ENCODE peak calls at places on chromosomes 4 and X, in four cellular contexts. O is HFF-Myc, U is fibroblast of lung, I is choroid plexus epithelial cell. F is an unnamed sample.

GRCh38 chr4:101667348-101667747 is 123.2 kb upstream of the BANK1 start:
- DNase-seq in O (peak), I (no peak), U (peak), F (no peak)

GRCh38 chr4:99921174-99921573 is 25.2 kb downstream of the DNAJB14 start:
- DNase-seq in U (no peak), O (no peak), I (no peak), F (no peak)

GRCh38 chr4:163166041-163166579 is 580 bp downstream of the NAF1 start:
- DNase-seq in U (peak), I (peak), O (no peak), F (no peak)

GRCh38 chr4:110611968-110612447 is 10.9 kb downstream of the PITX2 start:
- DNase-seq in U (no peak), I (no peak), O (no peak), F (no peak)

GRCh38 chrX:136209016-136209738 is 42.0 kb downstream of the MAP7D3 start:
- DNase-seq in I (peak), U (peak), O (no peak), F (no peak)

GRCh38 chrX:71930298-71930697 is 19.7 kb downstream of the NHSL2 start:
- DNase-seq in I (no peak), O (no peak), U (peak), F (peak)

GRCh38 chr4:106607566-106607965 is 239.0 kb upstream of the GIMD1 start:
- DNase-seq in U (no peak), I (no peak), O (no peak), F (no peak)

GRCh38 chr4:44046491-44046890 is 402.1 kb downstream of the KCTD8 start:
- DNase-seq in U (no peak), O (no peak), I (no peak), F (no peak)

GRCh38 chr4:183333983-183334382 is 11.8 kb upstream of the CLDN24 start:
- DNase-seq in I (no peak), O (no peak), U (no peak), F (no peak)

GRCh38 chr4:131046821-131047220 is 1950.9 kb downstream of the C4orf33 start:
- DNase-seq in I (no peak), U (no peak), O (no peak), F (no peak)

GRCh38 chr4:105546086-105546485 is 6.3 kb upstream of the ARHGEF38 start:
- DNase-seq in U (no peak), I (no peak), O (no peak), F (no peak)

GRCh38 chr4:37054670-37055069 is 189.9 kb upstream of the NWD2 start:
- DNase-seq in I (no peak), U (no peak), O (no peak), F (no peak)

GRCh38 chr4:154779362-154779947 is 1.6 kb upstream of the RBM46 start:
- DNase-seq in U (peak), O (peak), I (peak), F (peak)

GRCh38 chr4:99968330-99968729 is 18.3 kb upstream of the H2AZ1 start:
- DNase-seq in U (peak), O (no peak), I (peak), F (peak)

GRCh38 chr4:109432676-109433075 is 939 bp upstream of the SEC24B start:
- DNase-seq in U (peak), I (peak), O (no peak), F (peak)

GRCh38 chr4:165872443-165873297 is at the start of gene TLL1:
- DNase-seq in I (no peak), U (peak), O (no peak), F (no peak)

GRCh38 chr4:73423184-73423583 is 12.8 kb upstream of the AFP start:
- DNase-seq in O (no peak), U (no peak), I (no peak), F (no peak)

GRCh38 chr4:26242451-26242850 is 78.4 kb upstream of the RBPJ start:
- DNase-seq in O (no peak), I (peak), U (peak), F (no peak)

GRCh38 chr4:26238426-26238781 is 82.4 kb upstream of the RBPJ start:
- DNase-seq in I (no peak), O (no peak), U (no peak), F (no peak)

GRCh38 chr4:26239796-26240195 is 81.0 kb upstream of the RBPJ start:
- DNase-seq in I (no peak), U (no peak), O (no peak), F (no peak)

GRCh38 chr4:26237916-26238315 is 82.9 kb upstream of the RBPJ start:
- DNase-seq in I (no peak), O (no peak), U (no peak), F (no peak)

DNA sequence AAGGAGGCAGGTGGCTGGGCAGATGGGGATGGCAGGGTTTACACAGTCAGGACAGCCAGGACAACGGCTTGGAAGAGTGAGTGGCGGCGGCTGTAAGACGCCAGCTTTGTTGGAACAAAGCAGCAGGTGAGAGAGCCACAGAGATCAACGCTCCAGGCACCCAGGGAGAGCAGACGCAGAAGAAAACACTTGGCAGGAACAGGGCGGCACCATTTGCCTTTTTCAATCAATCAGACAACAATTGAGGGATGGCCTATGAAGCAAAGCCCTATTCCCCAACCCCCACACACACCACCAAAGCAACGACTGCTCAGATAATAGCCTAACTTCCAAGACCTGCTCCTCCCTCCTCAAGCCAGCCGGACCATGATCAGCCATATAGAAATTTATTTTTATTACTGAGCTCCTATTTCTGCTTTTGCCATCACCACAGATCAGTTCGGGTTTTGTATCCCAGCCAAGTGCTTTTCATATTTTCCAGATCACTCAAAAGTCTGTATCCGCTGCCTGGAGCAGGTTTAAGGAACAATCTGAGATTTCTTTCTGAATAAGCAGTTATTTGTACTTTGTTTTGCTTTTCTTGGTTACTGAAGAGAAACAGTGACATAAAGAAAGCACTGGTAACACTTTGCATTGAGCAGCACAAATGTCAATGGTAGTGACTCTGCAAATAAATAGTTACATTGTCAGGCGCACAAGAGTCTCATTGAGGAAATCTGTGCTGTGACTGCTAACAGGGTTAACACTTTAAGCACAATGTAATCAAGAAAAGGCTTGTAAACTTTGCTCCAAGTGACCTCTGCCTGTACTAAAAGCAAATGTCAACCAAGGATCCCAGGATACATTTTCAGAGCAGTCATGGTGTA is 81.8 kb upstream of the RBPJ start:
- DNase-seq in U (peak), O (no peak), I (peak), F (no peak)
- H3K4me3 ChIP-seq in U (no peak), O (no peak), I (no peak), F (no peak)

GRCh38 chr4:10011885-10012284 is 9.4 kb downstream of the SLC2A9 start:
- DNase-seq in U (no peak), O (no peak), I (no peak), F (no peak)

GRCh38 chr4:10015140-10015753 is 6.0 kb downstream of the SLC2A9 start:
- DNase-seq in U (peak), O (no peak), I (peak), F (no peak)

GRCh38 chr4:10016169-10016568 is 5.1 kb downstream of the SLC2A9 start:
- DNase-seq in U (no peak), O (no peak), I (no peak), F (no peak)

GRCh38 chr4:10011277-10011676 is 10.0 kb downstream of the SLC2A9 start:
- DNase-seq in U (no peak), O (no peak), I (no peak), F (no peak)

DNA sequence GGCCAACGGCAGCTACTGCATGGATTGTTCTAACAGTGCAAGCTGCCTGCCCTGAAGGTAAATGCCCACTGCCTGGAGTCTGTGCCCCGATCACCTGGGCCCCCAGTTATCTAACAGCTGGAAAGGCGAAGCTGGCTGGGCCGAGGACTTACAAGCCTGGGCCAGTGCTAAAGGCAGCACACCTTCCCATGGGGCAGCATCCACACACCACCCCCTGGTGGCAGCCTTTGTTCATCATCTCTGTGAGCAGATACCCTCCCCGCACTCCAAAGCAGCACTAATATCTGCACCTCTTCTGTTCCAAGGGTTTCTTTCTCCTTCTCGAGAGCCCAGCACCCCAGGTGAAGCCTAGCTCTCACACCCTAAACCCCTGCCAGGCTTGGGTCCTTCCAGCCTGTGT is 7.6 kb downstream of the SLC2A9 start:
- DNase-seq in U (no peak), O (no peak), I (peak), F (no peak)
- TF ChIP-seq CTCF in U (peak), O (peak), I (peak), F (peak)

DNA sequence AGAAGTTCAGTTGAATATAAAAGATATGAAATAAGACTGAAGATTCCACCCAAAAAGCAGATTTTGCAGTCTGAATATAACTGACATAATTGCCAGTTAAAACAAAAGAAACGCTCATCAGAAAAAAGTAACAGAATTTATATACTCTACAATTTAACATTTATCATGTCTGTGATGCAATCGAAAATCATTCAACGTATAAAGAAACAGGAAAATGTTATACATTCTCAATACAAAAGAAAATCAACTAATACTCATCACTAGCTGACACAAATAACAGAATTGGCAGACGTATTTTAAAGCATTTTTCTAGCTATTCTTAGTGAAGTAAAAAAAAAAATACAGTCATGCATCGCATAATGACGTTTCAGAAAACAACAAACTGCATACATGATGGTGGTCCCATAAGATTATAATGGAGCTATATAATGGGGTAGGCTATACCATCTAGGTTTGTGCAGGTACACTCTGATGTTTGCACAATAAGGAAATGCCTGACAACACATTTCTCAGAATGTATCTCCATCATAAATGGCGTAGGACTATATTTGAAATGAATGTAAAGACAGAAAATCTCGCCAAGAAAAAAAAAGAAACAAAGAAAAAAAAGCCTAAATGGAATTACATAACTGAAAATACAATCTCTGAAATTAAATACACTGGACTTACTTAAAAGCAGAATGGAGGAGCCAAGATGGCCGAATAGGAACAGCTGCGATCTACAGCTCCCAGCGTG is 34.3 kb downstream of the OR13H1 start:
- DNase-seq in U (no peak), O (no peak), I (no peak), F (no peak)
- H3K4me3 ChIP-seq in U (no peak), O (no peak), I (no peak), F (no peak)

DNA sequence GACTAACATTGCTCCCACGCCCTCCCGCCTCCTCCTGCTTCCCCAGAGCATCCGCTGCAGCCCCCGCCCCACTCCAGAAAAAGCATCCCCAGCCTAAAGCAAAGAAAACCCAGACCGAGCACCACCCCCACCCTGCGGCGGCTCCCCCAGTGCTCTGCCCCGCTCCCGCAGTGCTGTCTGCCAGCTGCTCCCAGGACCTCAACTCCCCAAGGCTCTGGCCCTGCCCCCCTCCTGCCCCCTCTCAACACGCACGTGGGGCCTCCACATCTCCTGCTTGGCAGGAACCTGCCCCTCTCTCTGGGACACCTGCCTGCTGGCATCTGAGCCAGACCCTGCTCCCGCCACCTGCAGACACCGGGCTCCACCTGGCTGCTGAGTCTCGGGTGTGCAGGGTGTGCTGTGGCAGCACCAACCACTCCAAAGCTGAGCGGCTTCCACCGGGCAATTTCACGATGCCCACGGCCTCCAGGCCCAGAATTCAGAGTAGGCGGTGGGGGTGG is 79.4 kb downstream of the FAM53A start:
- DNase-seq in U (no peak), I (no peak), O (no peak), F (no peak)
- TF ChIP-seq CTCF in U (no peak), I (no peak), O (no peak), F (no peak)

GRCh38 chr4:144644368-144645101 is 1.4 kb upstream of the HHIP start:
- DNase-seq in I (peak), U (no peak), O (no peak), F (no peak)
- H3K4me3 ChIP-seq in I (peak), U (peak), O (no peak), F (no peak)

GRCh38 chrX:79263550-79263949 is 103.6 kb downstream of the ITM2A start:
- DNase-seq in O (no peak), U (no peak), I (no peak), F (no peak)

GRCh38 chrX:79270401-79270800 is 96.7 kb downstream of the ITM2A start:
- DNase-seq in U (no peak), I (peak), O (no peak), F (no peak)

GRCh38 chrX:79268788-79269187 is 98.3 kb downstream of the ITM2A start:
- DNase-seq in O (no peak), I (no peak), U (no peak), F (no peak)

GRCh38 chrX:79266702-79267101 is 100.4 kb downstream of the ITM2A start:
- DNase-seq in I (no peak), O (no peak), U (no peak), F (no peak)
- TF ChIP-seq CTCF in I (no peak), O (no peak), U (no peak), F (no peak)